ENCODE peak calls at places on chromosomes 12 and 14, in nine cellular contexts. M is body of pancreas, E is ovary, Q is K562, T is heart left ventricle, L is upper lobe of left lung, K is lower leg skin, Z is uterus, P is tibial nerve. N is an unnamed sample.

GRCh38 chr12:64098709-64099354 is 123.3 kb downstream of the KICS2 start:
- DNase-seq in M (no peak), E (no peak), Q (no peak), T (no peak), L (no peak), K (no peak), Z (peak), P (no peak), N (no peak)

GRCh38 chr12:121980211-121980891 is 41.3 kb upstream of the BCL7A start:
- DNase-seq in M (no peak), E (no peak), Q (no peak), T (no peak), L (no peak), K (no peak), Z (no peak), P (no peak), N (no peak)

GRCh38 chr12:105523164-105524057 is 192.9 kb downstream of the C12orf75 start:
- DNase-seq in M (peak), E (peak), Q (no peak), T (peak), L (peak), K (peak), Z (peak), P (peak), N (peak)

GRCh38 chr12:50517456-50518048 is 12.8 kb downstream of the DIP2B start:
- DNase-seq in M (no peak), E (no peak), Q (no peak), T (no peak), L (no peak), K (no peak), Z (no peak), P (no peak), N (no peak)

GRCh38 chr12:123937707-123938600 is 34.7 kb downstream of the CCDC92 start:
- DNase-seq in M (no peak), E (no peak), Q (no peak), T (no peak), L (no peak), K (no peak), Z (no peak), P (no peak), N (peak)

GRCh38 chr14:89575386-89576061 is 158.5 kb upstream of the FOXN3 start:
- DNase-seq in M (no peak), E (no peak), Q (no peak), T (no peak), L (peak), K (no peak), Z (no peak), P (no peak), N (no peak)

GRCh38 chr12:47768323-47768811 is 4.7 kb upstream of the SLC48A1 start:
- DNase-seq in M (no peak), E (no peak), Q (no peak), T (no peak), L (no peak), K (no peak), Z (no peak), P (no peak), N (no peak)

GRCh38 chr14:41873379-41874034 is 266.8 kb downstream of the LRFN5 start:
- DNase-seq in M (no peak), E (no peak), Q (no peak), T (no peak), L (no peak), K (no peak), Z (no peak), P (no peak), N (no peak)

GRCh38 chr14:65035049-65035448 is 48.4 kb downstream of the FNTB start:
- DNase-seq in M (peak), E (peak), Q (no peak), T (peak), L (peak), K (peak), Z (peak), P (peak), N (peak)

GRCh38 chr12:118035194-118036041 is 18.9 kb downstream of the RFC5 start:
- DNase-seq in M (no peak), E (no peak), Q (no peak), T (no peak), L (no peak), K (no peak), Z (no peak), P (no peak), N (no peak)

GRCh38 chr12:46209165-46209564 is 59.7 kb downstream of the SLC38A1 start:
- DNase-seq in M (no peak), E (no peak), Q (no peak), T (no peak), L (no peak), K (no peak), Z (no peak), P (no peak), N (no peak)

GRCh38 chr14:36522347-36522971 is 2.4 kb upstream of the NKX2-1 start:
- DNase-seq in M (no peak), E (no peak), Q (no peak), T (no peak), L (peak), K (no peak), Z (no peak), P (no peak), N (peak)

GRCh38 chr14:69483765-69484443 is 624 bp upstream of the PLEKHD1 start:
- DNase-seq in M (peak), E (peak), Q (no peak), T (peak), L (peak), K (no peak), Z (peak), P (no peak), N (peak)

GRCh38 chr14:24070285-24071143 is 848 bp upstream of the CPNE6 start:
- DNase-seq in M (no peak), E (no peak), Q (no peak), T (no peak), L (no peak), K (no peak), Z (no peak), P (no peak), N (no peak)

GRCh38 chr14:37114559-37114958 is 57.8 kb downstream of the SLC25A21 start:
- DNase-seq in M (no peak), E (no peak), Q (no peak), T (no peak), L (no peak), K (no peak), Z (no peak), P (no peak), N (no peak)

GRCh38 chr12:89525002-89525823 is 617 bp upstream of the GALNT4 start:
- DNase-seq in M (peak), E (peak), Q (peak), T (peak), L (peak), K (peak), Z (peak), P (no peak), N (peak)

GRCh38 chr12:16579041-16579440 is 26.9 kb downstream of the LMO3 start:
- DNase-seq in M (no peak), E (no peak), Q (no peak), T (no peak), L (no peak), K (no peak), Z (no peak), P (no peak), N (no peak)

GRCh38 chr12:90044069-90044468 is 335.4 kb upstream of the ATP2B1 start:
- DNase-seq in M (no peak), E (no peak), Q (no peak), T (no peak), L (no peak), K (no peak), Z (no peak), P (no peak), N (no peak)

GRCh38 chr14:106686533-106686932 is 1160.2 kb downstream of the TMEM121 start:
- DNase-seq in M (no peak), E (no peak), Q (no peak), T (no peak), L (no peak), K (no peak), Z (no peak), P (no peak), N (no peak)

GRCh38 chr14:77746064-77746463 is 14.9 kb downstream of the SNW1 start:
- DNase-seq in M (no peak), E (no peak), Q (no peak), T (no peak), L (no peak), K (no peak), Z (no peak), P (no peak), N (no peak)

GRCh38 chr14:106802413-106803364 is 1276.3 kb downstream of the TMEM121 start:
- DNase-seq in M (peak), E (no peak), Q (no peak), T (no peak), L (peak), K (no peak), Z (no peak), P (no peak), N (no peak)

GRCh38 chr14:68935761-68936209 is 43.3 kb downstream of the ACTN1 start:
- DNase-seq in M (peak), E (no peak), Q (no peak), T (no peak), L (no peak), K (no peak), Z (no peak), P (no peak), N (no peak)

GRCh38 chr12:1606021-1606622 is 11.7 kb upstream of the FBXL14 start:
- DNase-seq in M (peak), E (peak), Q (peak), T (peak), L (peak), K (peak), Z (peak), P (peak), N (peak)

GRCh38 chr12:6699989-6700645 is 498 bp downstream of the PIANP start:
- DNase-seq in M (no peak), E (no peak), Q (no peak), T (no peak), L (peak), K (no peak), Z (peak), P (no peak), N (no peak)

GRCh38 chr12:14431990-14432389 is 66.5 kb downstream of the ATF7IP start:
- DNase-seq in M (no peak), E (no peak), Q (no peak), T (no peak), L (no peak), K (no peak), Z (no peak), P (no peak), N (no peak)

GRCh38 chr14:61609143-61609851 is 86.0 kb upstream of the HIF1A start:
- DNase-seq in M (no peak), E (no peak), Q (no peak), T (no peak), L (peak), K (no peak), Z (peak), P (no peak), N (peak)

GRCh38 chr12:124463341-124463861 is 104.0 kb downstream of the NCOR2 start:
- DNase-seq in M (no peak), E (no peak), Q (no peak), T (peak), L (peak), K (no peak), Z (no peak), P (no peak), N (no peak)

GRCh38 chr12:460301-461230 is 827 bp downstream of the B4GALNT3 start:
- DNase-seq in M (peak), E (peak), Q (no peak), T (peak), L (peak), K (no peak), Z (peak), P (no peak), N (peak)

DNA sequence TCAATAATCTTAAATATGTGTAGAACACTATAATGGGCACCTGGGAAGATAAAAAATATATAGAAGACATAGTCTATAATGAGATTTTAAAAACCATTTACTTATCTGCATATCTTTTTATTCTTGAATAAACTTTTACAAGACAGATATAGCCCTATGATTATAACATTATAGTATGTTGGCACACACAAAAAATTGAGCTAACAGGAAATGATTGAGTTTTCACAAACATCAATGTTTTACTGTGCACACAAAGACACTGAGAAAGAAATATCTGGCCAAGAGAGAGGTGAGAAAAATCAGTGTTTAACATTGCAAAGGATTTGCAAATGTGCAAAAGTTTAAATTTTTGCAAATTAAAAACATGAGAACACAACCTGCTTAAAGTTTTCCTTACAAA is 124.3 kb downstream of the BBS10 start:
- DNase-seq in M (no peak), E (no peak), Q (no peak), T (no peak), L (no peak), K (no peak), Z (no peak), P (no peak), N (no peak)
- TF ChIP-seq CTCF in M (no peak), E (no peak), Q (no peak), T (no peak), L (no peak), K (no peak), Z (no peak), P (no peak), N (no peak)

GRCh38 chr12:68873316-68873715 is 59.7 kb downstream of the CPM start:
- DNase-seq in M (no peak), E (no peak), Q (no peak), T (no peak), L (no peak), K (no peak), Z (no peak), P (no peak), N (no peak)
- TF ChIP-seq POLR2A in M (no peak), E (no peak), Q (no peak), T (no peak), L (no peak), K (no peak), Z (no peak), P (no peak), N (no peak)

GRCh38 chr14:101074124-101075024 is 170.9 kb upstream of the RTL1 start:
- DNase-seq in M (no peak), E (peak), Q (no peak), T (no peak), L (no peak), K (peak), Z (peak), P (peak), N (no peak)

GRCh38 chr14:101072070-101072469 is 168.5 kb upstream of the RTL1 start:
- DNase-seq in M (no peak), E (peak), Q (no peak), T (no peak), L (no peak), K (no peak), Z (peak), P (no peak), N (no peak)

GRCh38 chr14:101072531-101072930 is 169.0 kb upstream of the RTL1 start:
- DNase-seq in M (no peak), E (no peak), Q (no peak), T (no peak), L (no peak), K (peak), Z (no peak), P (peak), N (no peak)

GRCh38 chr14:101073598-101073965 is 170.1 kb upstream of the RTL1 start:
- DNase-seq in M (no peak), E (no peak), Q (no peak), T (no peak), L (no peak), K (peak), Z (no peak), P (no peak), N (no peak)

GRCh38 chr14:101072945-101073597 is 169.5 kb upstream of the RTL1 start:
- DNase-seq in M (no peak), E (peak), Q (peak), T (no peak), L (peak), K (peak), Z (peak), P (peak), N (no peak)
- TF ChIP-seq CTCF in M (no peak), E (no peak), Q (no peak), T (no peak), L (no peak), K (no peak), Z (no peak), P (no peak), N (no peak)

GRCh38 chr14:23009939-23010718 is at the start of gene C14orf93:
- DNase-seq in M (peak), E (peak), Q (peak), T (peak), L (peak), K (peak), Z (peak), P (peak), N (peak)
- TF ChIP-seq POLR2A in M (no peak), E (no peak), Q (peak), T (no peak), L (peak), K (no peak), Z (peak), P (peak), N (peak)

DNA sequence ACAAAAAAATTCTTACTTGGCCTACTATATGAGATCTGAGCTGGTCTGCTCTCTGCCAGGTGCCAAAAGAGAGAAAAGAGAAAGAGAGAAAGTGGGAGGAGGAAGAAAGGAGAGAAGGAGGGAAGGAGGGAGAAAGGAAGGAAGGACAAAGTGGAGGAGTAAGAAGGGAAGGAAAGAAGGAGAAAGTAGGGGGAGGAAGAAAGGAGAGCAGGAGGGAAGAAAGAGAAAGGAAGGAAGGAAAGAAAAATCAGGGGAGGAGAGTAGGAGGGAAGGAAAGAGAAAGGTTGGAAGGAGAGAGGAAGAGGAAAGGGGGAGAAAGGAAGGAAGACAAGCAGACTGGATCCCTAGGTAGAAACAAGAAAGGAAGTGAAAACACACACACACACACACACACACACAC is 96.8 kb downstream of the RPS29 start:
- DNase-seq in M (no peak), E (no peak), Q (no peak), T (no peak), L (no peak), K (no peak), Z (no peak), P (no peak), N (no peak)
- TF ChIP-seq CTCF in M (no peak), E (no peak), Q (no peak), T (no peak), L (no peak), K (no peak), Z (no peak), P (no peak), N (no peak)

GRCh38 chr12:7933255-7933726 is 2.7 kb downstream of the SLC2A3 start:
- DNase-seq in M (peak), E (peak), Q (peak), T (peak), L (no peak), K (peak), Z (peak), P (peak), N (peak)
- TF ChIP-seq POLR2A in M (no peak), E (no peak), Q (no peak), T (no peak), L (peak), K (no peak), Z (peak), P (peak), N (no peak)

N was measured in thyroid gland.